ENCODE peak calls at places on chromosomes 16 and 17, in five cellular contexts. K, S, L, U and G are unnamed samples.

GRCh38 chr16:56637814-56638750 is at the start of gene MT1A:
- DNase-seq in K (no peak), S (no peak), L (peak), U (peak), G (no peak)

GRCh38 chr17:4204676-4205075 is 59.1 kb downstream of the ANKFY1 start:
- DNase-seq in K (peak), S (no peak), L (no peak), U (peak), G (no peak)

GRCh38 chr16:8581923-8582580 is 8.3 kb downstream of the TMEM114 start:
- DNase-seq in K (no peak), S (no peak), L (no peak), U (no peak), G (peak)

GRCh38 chr17:28384281-28385036 is 13.0 kb downstream of the SARM1 start:
- DNase-seq in K (no peak), S (peak), L (no peak), U (no peak), G (no peak)

GRCh38 chr17:19645608-19646250 is 2.8 kb upstream of the ALDH3A2 start:
- DNase-seq in K (no peak), S (peak), L (no peak), U (no peak), G (peak)

GRCh38 chr17:82382933-82383255 is 11.3 kb downstream of the UTS2R start:
- DNase-seq in K (no peak), S (no peak), L (no peak), U (no peak), G (no peak)

GRCh38 chr16:29744541-29745101 is 1.2 kb downstream of the C16orf54 start:
- DNase-seq in K (no peak), S (no peak), L (no peak), U (no peak), G (no peak)

GRCh38 chr17:55172612-55173011 is 92.1 kb upstream of the HLF start:
- DNase-seq in K (no peak), S (no peak), L (no peak), U (no peak), G (no peak)

GRCh38 chr16:26550111-26550610 is 516.6 kb upstream of the C16orf82 start:
- DNase-seq in K (no peak), S (no peak), L (no peak), U (no peak), G (no peak)